ENCODE peak calls at places on chromosomes 5 and 9, in nine cellular contexts. G is H9, Y is adipocyte, K is mesenchymal stem cell, T is PC-3, P is GM23248, N is endothelial cell of umbilical vein, L is SK-N-SH, X is neuronal stem cell. F is an unnamed sample.
A peak's percentile ranks its signal among the peaks of the same experiment; 100 is the strongest.

GRCh38 chr5:55597014-55597981 is 62.5 kb upstream of the PLPP1 start:
- DNase-seq in N (peak; percentile 40), Y (peak; percentile 68), P (peak; percentile 94), T (peak; percentile 61), G (no peak), X (no peak), K (peak; percentile 91), L (no peak), F (no peak)

GRCh38 chr5:59206132-59206581 is 623.3 kb downstream of the RAB3C start:
- DNase-seq in T (peak; percentile 23), L (no peak), K (peak; percentile 79), X (no peak), G (no peak), N (peak; percentile 55), P (peak; percentile 53), Y (peak; percentile 46), F (no peak)

GRCh38 chr9:124574534-124574933 is 67.3 kb upstream of the NR5A1 start:
- DNase-seq in L (no peak), N (no peak), X (no peak), K (no peak), Y (no peak), T (no peak), G (no peak), P (peak; percentile 40), F (no peak)

GRCh38 chr5:134247825-134248224 is 22.0 kb upstream of the PPP2CA start:
- DNase-seq in T (no peak), P (peak; percentile 36), N (no peak), K (no peak), Y (no peak), L (no peak), G (peak; percentile 60), X (no peak), F (peak; percentile 66)

GRCh38 chr9:16652511-16653101 is 217.9 kb downstream of the BNC2 start:
- DNase-seq in G (no peak), X (no peak), P (no peak), N (no peak), K (peak; percentile 41), T (no peak), Y (peak; percentile 39), L (no peak), F (peak; percentile 14)

GRCh38 chr5:158594595-158595242 is 505.0 kb downstream of the EBF1 start:
- DNase-seq in P (no peak), X (no peak), N (no peak), G (no peak), L (no peak), K (no peak), Y (no peak), T (no peak), F (no peak)

GRCh38 chr5:115209279-115209678 is 39.6 kb upstream of the TRIM36 start:
- DNase-seq in L (no peak), G (no peak), X (no peak), N (no peak), T (no peak), P (no peak), Y (no peak), K (peak; percentile 57), F (no peak)

GRCh38 chr9:110115341-110115820 is 92.6 kb downstream of the C9orf152 start:
- DNase-seq in L (no peak), N (peak; percentile 59), P (peak; percentile 59), T (no peak), Y (peak; percentile 69), X (no peak), G (no peak), K (peak; percentile 86), F (no peak)

GRCh38 chr9:38003230-38003629 is 65.8 kb downstream of the SHB start:
- DNase-seq in L (no peak), K (no peak), X (no peak), P (no peak), T (no peak), Y (no peak), G (no peak), N (no peak), F (no peak)

GRCh38 chr5:36744041-36744677 is 132.4 kb upstream of the NIPBL start:
- DNase-seq in Y (peak; percentile 11), T (peak; percentile 9), P (peak; percentile 15), K (no peak), G (no peak), L (no peak), X (no peak), N (no peak), F (peak; percentile 58)

GRCh38 chr9:86387376-86387775 is 33.2 kb upstream of the TUT7 start:
- DNase-seq in Y (no peak), X (no peak), P (no peak), L (no peak), N (no peak), K (no peak), G (no peak), T (peak; percentile 22), F (no peak)

DNA sequence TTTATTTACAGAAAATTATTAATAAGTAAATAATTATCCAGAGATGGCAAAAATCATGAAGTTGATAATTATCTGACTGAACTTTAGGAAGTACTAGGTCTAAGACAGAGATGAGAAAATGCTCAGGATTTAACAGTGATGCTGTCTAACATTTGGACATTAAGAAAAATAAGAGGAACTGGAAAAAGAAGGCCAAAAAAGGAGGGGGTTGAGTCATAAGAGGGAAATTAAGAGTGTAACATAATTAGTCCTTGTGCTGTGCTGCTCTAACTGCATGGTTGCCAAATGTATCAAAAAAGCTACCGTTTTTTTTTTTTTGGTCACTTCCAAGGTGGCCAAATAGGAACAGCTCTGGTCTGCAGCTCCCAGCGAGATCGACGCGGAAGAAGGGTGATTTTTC is 35.4 kb upstream of the TUT7 start:
- DNase-seq in G (no peak), X (no peak), L (no peak), T (no peak), P (no peak), N (no peak), Y (no peak), K (no peak), F (no peak)
- H3K9ac ChIP-seq in G (no peak overlapping the region), X (no peak overlapping the region), L (no peak overlapping the region), T (no peak overlapping the region), P (no peak overlapping the region), N (no peak overlapping the region), Y (no peak overlapping the region), K (no peak overlapping the region), F (no peak overlapping the region)

GRCh38 chr9:95506692-95507455 is 9.9 kb downstream of the PTCH1 start:
- DNase-seq in N (peak; percentile 71), Y (peak; percentile 83), G (peak; percentile 53), K (peak; percentile 77), P (peak; percentile 82), X (no peak), L (peak; percentile 64), T (peak; percentile 25), F (peak; percentile 81)
- H3K9ac ChIP-seq in N (peak overlapping the region; percentile 75), Y (peak overlapping the region; percentile 92), G (peak overlapping the region; percentile 41), K (peak overlapping the region; percentile 89), P (peak overlapping the region; percentile 93), X (peak overlapping the region; percentile 98), L (peak overlapping the region; percentile 80), T (peak overlapping the region; percentile 24), F (peak overlapping the region; percentile 93)

GRCh38 chr5:173325091-173325698 is 3.0 kb downstream of the STC2 start:
- DNase-seq in P (no peak), N (no peak), X (no peak), G (no peak), K (no peak), L (no peak), T (no peak), Y (no peak), F (no peak)
- H3K9ac ChIP-seq in P (peak overlapping the region; percentile 87), N (peak overlapping the region; percentile 61), X (no peak overlapping the region), G (no peak overlapping the region), K (no peak overlapping the region), L (no peak overlapping the region), T (peak overlapping the region; percentile 77), Y (peak overlapping the region; percentile 90), F (no peak overlapping the region)

DNA sequence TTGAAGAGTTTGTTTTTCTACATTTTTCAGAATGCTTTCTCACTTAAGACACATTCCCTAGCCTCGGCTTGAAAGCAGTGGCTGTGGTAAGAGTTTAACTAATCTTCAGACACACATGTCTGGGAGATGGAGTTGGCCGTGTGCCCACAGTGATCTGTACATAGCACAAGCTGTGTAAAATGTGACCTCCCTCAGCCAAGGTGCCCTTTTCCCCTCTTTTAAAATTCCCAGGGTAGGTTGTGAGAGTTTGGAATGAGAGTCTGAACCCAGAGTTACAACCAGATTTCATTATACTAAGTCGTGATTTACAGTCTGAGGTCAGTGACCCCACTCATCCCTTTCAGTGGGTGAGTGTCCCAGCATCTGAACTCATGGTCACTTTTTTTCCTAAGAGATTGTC is 230.4 kb downstream of the DOCK8 start:
- DNase-seq in T (no peak), N (no peak), G (no peak), P (no peak), K (peak; percentile 7), L (no peak), Y (peak; percentile 23), X (no peak), F (no peak)
- H3K9ac ChIP-seq in T (no peak overlapping the region), N (no peak overlapping the region), G (no peak overlapping the region), P (no peak overlapping the region), K (no peak overlapping the region), L (no peak overlapping the region), Y (peak overlapping the region; percentile 33), X (no peak overlapping the region), F (no peak overlapping the region)